ENCODE peak calls at places on chromosomes 11 and 22, in six cellular contexts. E, H, J, X, D and R are unnamed samples. For H3K4me1, the result is how much of the 10 kb centered on the place peaks cover.

GRCh38 chr11:68014966-68015447 is 4.9 kb downstream of the ALDH3B1 start:
- DNase-seq in E (no peak), H (no peak), J (no peak), X (no peak), D (no peak), R (no peak)

GRCh38 chr11:59201376-59201775 is 11.4 kb downstream of the MPEG1 start:
- DNase-seq in E (no peak), H (no peak), J (no peak), X (no peak), D (no peak), R (no peak)

GRCh38 chr11:43987384-43988039 is 45.1 kb downstream of the C11orf96 start:
- DNase-seq in E (peak), H (no peak), J (peak), X (peak), D (peak), R (peak)

GRCh38 chr11:9982127-9982795 is 311.8 kb downstream of the SBF2 start:
- DNase-seq in E (no peak), H (no peak), J (no peak), X (no peak), D (no peak), R (no peak)

GRCh38 chr22:46350646-46351045 is 15.1 kb downstream of the TRMU start:
- DNase-seq in E (no peak), H (no peak), J (no peak), X (no peak), D (no peak), R (no peak)

GRCh38 chr11:115500547-115501503 is 3.4 kb downstream of the CADM1 start:
- DNase-seq in E (no peak), H (no peak), J (no peak), X (no peak), D (no peak), R (no peak)

GRCh38 chr11:32081129-32081641 is 9.7 kb upstream of the RCN1 start:
- DNase-seq in E (no peak), H (no peak), J (no peak), X (no peak), D (no peak), R (no peak)

GRCh38 chr11:12180257-12181205 is 70.1 kb downstream of the MICAL2 start:
- DNase-seq in E (no peak), H (no peak), J (no peak), X (no peak), D (no peak), R (no peak)

GRCh38 chr11:86063536-86063935 is 5.3 kb downstream of the PICALM start:
- DNase-seq in E (no peak), H (no peak), J (no peak), X (no peak), D (no peak), R (no peak)

GRCh38 chr11:1854949-1855885 is 2.3 kb downstream of the LSP1 start:
- DNase-seq in E (no peak), H (no peak), J (no peak), X (no peak), D (no peak), R (peak)

GRCh38 chr22:27317156-27317555 is 484.4 kb downstream of the MN1 start:
- DNase-seq in E (no peak), H (no peak), J (no peak), X (peak), D (no peak), R (no peak)

GRCh38 chr11:68968306-68969255 is 12.2 kb downstream of the MRGPRD start:
- DNase-seq in E (peak), H (no peak), J (no peak), X (no peak), D (peak), R (no peak)

GRCh38 chr11:7418061-7418460 is 67.2 kb upstream of the OLFML1 start:
- DNase-seq in E (no peak), H (no peak), J (no peak), X (no peak), D (no peak), R (no peak)

GRCh38 chr22:44205713-44206645 is 25.3 kb downstream of the PARVG start:
- DNase-seq in E (no peak), H (no peak), J (no peak), X (no peak), D (no peak), R (no peak)

GRCh38 chr11:83392556-83392955 is 106.4 kb upstream of the CCDC90B start:
- DNase-seq in E (no peak), H (no peak), J (no peak), X (no peak), D (no peak), R (no peak)

GRCh38 chr22:26681395-26681821 is 24.0 kb downstream of the MIAT start:
- DNase-seq in E (no peak), H (no peak), J (no peak), X (no peak), D (no peak), R (no peak)

GRCh38 chr11:125268611-125269010 is 104.1 kb downstream of the PKNOX2 start:
- DNase-seq in E (no peak), H (no peak), J (no peak), X (no peak), D (no peak), R (no peak)
- H3K27ac ChIP-seq in E (no peak), H (no peak), J (no peak), X (no peak), D (no peak), R (no peak)

GRCh38 chr11:61775106-61775505 is 17.3 kb downstream of the TMEM258 start:
- DNase-seq in E (no peak), H (no peak), J (no peak), X (no peak), D (no peak), R (no peak)

GRCh38 chr11:61773356-61773755 is 19.0 kb downstream of the TMEM258 start:
- DNase-seq in E (no peak), H (no peak), J (no peak), X (no peak), D (no peak), R (no peak)

GRCh38 chr11:61773826-61774225 is 18.6 kb downstream of the TMEM258 start:
- DNase-seq in E (no peak), H (no peak), J (no peak), X (no peak), D (no peak), R (no peak)

GRCh38 chr11:61775606-61776554 is 16.5 kb downstream of the TMEM258 start:
- DNase-seq in E (no peak), H (no peak), J (no peak), X (no peak), D (no peak), R (no peak)

DNA sequence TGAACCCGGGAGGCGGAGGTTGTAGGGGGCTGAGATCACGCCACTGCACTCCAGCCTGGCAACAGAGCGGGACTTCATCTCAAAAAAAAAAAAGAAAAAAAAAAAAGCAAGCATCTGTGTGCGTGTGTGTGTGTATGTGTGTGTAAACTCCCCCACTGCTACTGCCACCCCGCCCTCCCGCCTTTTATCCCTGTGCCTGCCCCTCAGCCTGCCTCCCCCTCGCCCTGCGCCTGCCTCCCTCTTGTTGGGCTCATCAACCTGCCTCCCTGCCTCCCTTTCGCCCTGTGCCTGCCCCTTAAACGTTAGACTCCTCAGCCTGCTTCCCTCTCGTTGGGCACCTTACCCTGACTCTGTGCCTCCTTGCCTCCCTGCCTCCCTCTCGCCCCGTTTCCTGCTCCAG is 18.0 kb downstream of the TMEM258 start:
- DNase-seq in E (peak), H (no peak), J (no peak), X (no peak), D (no peak), R (no peak)
- H3K4me1 ChIP-seq in E (under half), H (under half), J (under half), X (under half), D (under half), R (under half)

GRCh38 chr22:42892571-42893316 is 35.7 kb upstream of the ARFGAP3 start:
- DNase-seq in E (no peak), H (no peak), J (peak), X (no peak), D (peak), R (no peak)
- TF ChIP-seq CTCF in E (no peak), H (no peak), J (no peak), X (no peak), D (no peak), R (no peak)

GRCh38 chr11:63838682-63839507 is at the start of gene MARK2:
- DNase-seq in E (peak), H (peak), J (peak), X (peak), D (peak), R (peak)

GRCh38 chr11:63841554-63841953 is 2.6 kb downstream of the MARK2 start:
- DNase-seq in E (no peak), H (no peak), J (no peak), X (no peak), D (no peak), R (no peak)

GRCh38 chr11:63839508-63840355 is 822 bp downstream of the MARK2 start:
- DNase-seq in E (peak), H (no peak), J (peak), X (peak), D (peak), R (peak)

GRCh38 chr11:63838150-63838681 is 694 bp upstream of the MARK2 start:
- DNase-seq in E (peak), H (no peak), J (no peak), X (no peak), D (peak), R (peak)

DNA sequence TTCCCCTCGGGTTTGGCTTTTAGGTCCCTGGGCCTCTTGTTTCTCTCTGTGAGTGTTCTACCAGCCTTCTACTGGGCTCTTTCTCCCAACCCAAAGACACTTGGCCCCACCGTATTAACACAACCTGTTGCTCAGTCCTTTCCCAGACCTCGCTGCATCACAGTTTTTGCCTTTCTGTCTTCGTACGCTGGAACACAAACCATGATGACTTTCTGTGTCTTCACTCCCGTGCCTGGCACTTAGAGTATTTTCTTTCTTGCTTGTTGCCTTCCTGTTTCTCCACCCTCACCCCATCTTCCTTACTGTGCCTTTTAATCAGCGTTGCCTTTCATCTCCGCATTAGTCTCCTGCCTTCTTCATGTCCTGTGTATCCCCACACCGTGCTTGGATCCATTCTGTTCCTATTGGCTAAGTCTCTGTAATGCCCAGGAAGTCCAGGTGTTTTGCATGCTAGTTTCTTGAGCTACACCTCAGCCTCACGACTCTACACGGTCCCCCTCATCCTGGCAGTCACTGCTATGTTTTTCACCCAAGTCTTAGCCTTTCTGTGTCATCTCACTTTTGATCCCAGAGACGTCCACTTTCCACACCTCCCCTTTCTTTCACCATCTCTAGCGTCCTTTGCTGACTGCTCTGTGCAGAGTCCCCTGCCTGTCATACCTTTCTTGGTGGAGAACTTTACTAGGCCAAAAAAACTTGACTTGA is 1.6 kb downstream of the MARK2 start:
- DNase-seq in E (no peak), H (no peak), J (no peak), X (no peak), D (no peak), R (no peak)
- H3K27ac ChIP-seq in E (peak), H (no peak), J (peak), X (peak), D (peak), R (peak)

GRCh38 chr22:19884954-19885751 is 30.5 kb upstream of the GNB1L start:
- DNase-seq in E (no peak), H (no peak), J (no peak), X (no peak), D (no peak), R (peak)
- H3K4me1 ChIP-seq in E (under half), H (under half), J (under half), X (under half), D (under half), R (under half)